ENCODE peak calls at places on chromosomes 13 and 19, in eight cellular contexts. F, N, W, T, X, B, J and S are unnamed samples.

GRCh38 chr13:55199132-55199531 is 1941.6 kb upstream of the PRR20A start:
- DNase-seq in F (no peak), N (peak), W (no peak), T (no peak), X (no peak), B (no peak), J (no peak), S (no peak)

GRCh38 chr13:51502206-51502651 is 49.4 kb upstream of the INTS6 start:
- DNase-seq in F (no peak), N (no peak), W (no peak), T (peak), X (no peak), B (no peak), J (no peak), S (no peak)

GRCh38 chr13:46334008-46334407 is 53.0 kb downstream of the RUBCNL start:
- DNase-seq in F (no peak), N (no peak), W (no peak), T (no peak), X (no peak), B (no peak), J (no peak), S (no peak)

GRCh38 chr13:33401238-33401637 is 115.7 kb upstream of the STARD13 start:
- DNase-seq in F (no peak), N (peak), W (no peak), T (no peak), X (no peak), B (no peak), J (no peak), S (no peak)

GRCh38 chr19:13428352-13428751 is 77.9 kb downstream of the CACNA1A start:
- DNase-seq in F (no peak), N (no peak), W (no peak), T (no peak), X (peak), B (no peak), J (no peak), S (no peak)

GRCh38 chr19:46660008-46660517 is 919 bp downstream of the DACT3 start:
- DNase-seq in F (no peak), N (no peak), W (no peak), T (no peak), X (no peak), B (no peak), J (no peak), S (no peak)

GRCh38 chr19:28815257-28815656 is 397.7 kb downstream of the UQCRFS1 start:
- DNase-seq in F (no peak), N (no peak), W (no peak), T (no peak), X (no peak), B (no peak), J (no peak), S (no peak)

GRCh38 chr13:100491164-100491847 is 97.3 kb downstream of the GGACT start:
- DNase-seq in F (no peak), N (no peak), W (no peak), T (no peak), X (no peak), B (no peak), J (no peak), S (no peak)

GRCh38 chr19:32124585-32124984 is 220.8 kb upstream of the ZNF507 start:
- DNase-seq in F (no peak), N (no peak), W (no peak), T (no peak), X (no peak), B (no peak), J (no peak), S (no peak)

GRCh38 chr13:113393572-113394503 is 29.9 kb upstream of the GRTP1 start:
- DNase-seq in F (peak), N (peak), W (peak), T (peak), X (no peak), B (peak), J (peak), S (peak)

GRCh38 chr13:30585748-30586262 is 31.9 kb upstream of the USPL1 start:
- DNase-seq in F (no peak), N (no peak), W (no peak), T (no peak), X (no peak), B (no peak), J (no peak), S (peak)

GRCh38 chr19:43532571-43532961 is 422 bp upstream of the ZNF575 start:
- DNase-seq in F (no peak), N (no peak), W (no peak), T (no peak), X (no peak), B (peak), J (no peak), S (no peak)

GRCh38 chr13:35961461-35962220 is 169.5 kb downstream of the DCLK1 start:
- DNase-seq in F (no peak), N (no peak), W (no peak), T (no peak), X (no peak), B (no peak), J (no peak), S (no peak)